ENCODE peak calls at places on chromosome 18, in six cellular contexts. One of them, this sample, is unnamed.

GRCh38 chr18:28189400-28190239 is 12.7 kb upstream of the CDH2 start:
- DNase-seq in HCT116: peak; percentile 23
- DNase-seq in fibroblast of mammary gland: peak; percentile 85
- DNase-seq in COR-L47: no peak
- DNase-seq in spleen: no peak
- DNase-seq in fibroblast of the aortic adventitia: peak; percentile 84
- DNase-seq in this sample: peak; percentile 11

GRCh38 chr18:57831597-57832377 is 28.7 kb upstream of the ATP8B1 start:
- DNase-seq in spleen: no peak
- DNase-seq in fibroblast of mammary gland: no peak
- DNase-seq in fibroblast of the aortic adventitia: no peak
- DNase-seq in HCT116: no peak
- DNase-seq in COR-L47: no peak
- DNase-seq in this sample: no peak

GRCh38 chr18:69830189-69830588 is 117.5 kb downstream of the CD226 start:
- DNase-seq in fibroblast of mammary gland: no peak
- DNase-seq in fibroblast of the aortic adventitia: no peak
- DNase-seq in HCT116: no peak
- DNase-seq in COR-L47: no peak
- DNase-seq in spleen: no peak
- DNase-seq in this sample: no peak

GRCh38 chr18:58863539-58864145 is 1.0 kb upstream of the ZNF532 start:
- DNase-seq in COR-L47: peak; percentile 63
- DNase-seq in HCT116: no peak
- DNase-seq in spleen: peak; percentile 89
- DNase-seq in fibroblast of mammary gland: no peak
- DNase-seq in fibroblast of the aortic adventitia: no peak
- DNase-seq in this sample: no peak

GRCh38 chr18:3451989-3452749 is 2.2 kb downstream of the TGIF1 start:
- DNase-seq in HCT116: no peak
- DNase-seq in fibroblast of mammary gland: peak; percentile 64
- DNase-seq in fibroblast of the aortic adventitia: peak; percentile 82
- DNase-seq in spleen: peak; percentile 88
- DNase-seq in COR-L47: peak; percentile 18
- DNase-seq in this sample: peak; percentile 30

GRCh38 chr18:56112013-56112749 is 524.2 kb upstream of the TCF4 start:
- DNase-seq in HCT116: no peak
- DNase-seq in fibroblast of mammary gland: peak; percentile 57
- DNase-seq in COR-L47: no peak
- DNase-seq in fibroblast of the aortic adventitia: peak; percentile 53
- DNase-seq in spleen: no peak
- DNase-seq in this sample: no peak

GRCh38 chr18:76657428-76657827 is 162.4 kb upstream of the ZNF516 start:
- DNase-seq in fibroblast of mammary gland: peak; percentile 19
- DNase-seq in fibroblast of the aortic adventitia: no peak
- DNase-seq in HCT116: no peak
- DNase-seq in COR-L47: no peak
- DNase-seq in spleen: no peak
- DNase-seq in this sample: no peak

GRCh38 chr18:63843008-63843407 is 44.5 kb upstream of the SERPINB2 start:
- DNase-seq in fibroblast of the aortic adventitia: no peak
- DNase-seq in fibroblast of mammary gland: peak; percentile 47
- DNase-seq in HCT116: no peak
- DNase-seq in spleen: no peak
- DNase-seq in COR-L47: no peak
- DNase-seq in this sample: no peak

This sample was measured in activated gamma-delta T cell treated with Interleukin-2 at 50 U/mL for 16 hours.